ENCODE peak calls at places on chromosomes 12 and 14, in four cellular contexts. One of them, this sample, is unnamed.

GRCh38 chr12:69388371-69388770 is 28.8 kb downstream of the YEATS4 start:
- DNase-seq in K562: peak; percentile 15
- DNase-seq in HepG2: peak; percentile 43
- DNase-seq in GM12878: no peak
- DNase-seq in this sample: no peak

GRCh38 chr12:25781223-25781622 is 177.3 kb upstream of the RASSF8 start:
- DNase-seq in K562: no peak
- DNase-seq in HepG2: no peak
- DNase-seq in GM12878: no peak
- DNase-seq in this sample: no peak

GRCh38 chr12:121278450-121279375 is 17.8 kb downstream of the CAMKK2 start:
- DNase-seq in K562: no peak
- DNase-seq in HepG2: no peak
- DNase-seq in GM12878: no peak
- DNase-seq in this sample: no peak

GRCh38 chr12:42865282-42865681 is 275.7 kb upstream of the PRICKLE1 start:
- DNase-seq in K562: no peak
- DNase-seq in HepG2: no peak
- DNase-seq in GM12878: no peak
- DNase-seq in this sample: no peak

GRCh38 chr14:64218344-64219240 is 75.6 kb downstream of the ESR2 start:
- DNase-seq in K562: no peak
- DNase-seq in HepG2: no peak
- DNase-seq in GM12878: no peak
- DNase-seq in this sample: no peak

GRCh38 chr12:75872762-75873161 is 158.8 kb downstream of the PHLDA1 start:
- DNase-seq in K562: no peak
- DNase-seq in HepG2: peak; percentile 67
- DNase-seq in GM12878: no peak
- DNase-seq in this sample: no peak

GRCh38 chr12:108972226-108972757 is 48.6 kb downstream of the SVOP start:
- DNase-seq in K562: no peak
- DNase-seq in HepG2: no peak
- DNase-seq in GM12878: no peak
- DNase-seq in this sample: no peak

GRCh38 chr12:32659908-32660440 is 19.1 kb upstream of the DNM1L start:
- DNase-seq in K562: no peak
- DNase-seq in HepG2: no peak
- DNase-seq in GM12878: no peak
- DNase-seq in this sample: no peak

GRCh38 chr14:74671789-74672188 is 41.1 kb downstream of the AREL1 start:
- DNase-seq in K562: no peak
- DNase-seq in HepG2: no peak
- DNase-seq in GM12878: no peak
- DNase-seq in this sample: no peak

GRCh38 chr12:114697741-114698565 is 14.0 kb upstream of the TBX3 start:
- DNase-seq in K562: no peak
- DNase-seq in HepG2: no peak
- DNase-seq in GM12878: no peak
- DNase-seq in this sample: no peak

GRCh38 chr12:95130096-95130495 is 56.7 kb upstream of the NR2C1 start:
- DNase-seq in K562: no peak
- DNase-seq in HepG2: no peak
- DNase-seq in GM12878: no peak
- DNase-seq in this sample: no peak

GRCh38 chr14:64200170-64200569 is 94.0 kb downstream of the ESR2 start:
- DNase-seq in K562: no peak
- DNase-seq in HepG2: no peak
- DNase-seq in GM12878: no peak
- DNase-seq in this sample: no peak

GRCh38 chr12:27982380-27982779 is 9.8 kb upstream of the PTHLH start:
- DNase-seq in K562: no peak
- DNase-seq in HepG2: no peak
- DNase-seq in GM12878: no peak
- DNase-seq in this sample: no peak
- TF ChIP-seq TARDBP in K562: no peak
- TF ChIP-seq TARDBP in HepG2: no peak
- TF ChIP-seq TARDBP in GM12878: no peak
- TF ChIP-seq TARDBP in this sample: no peak

GRCh38 chr12:100827901-100828520 is 33.4 kb downstream of the ANO4 start:
- DNase-seq in K562: peak; percentile 21
- DNase-seq in HepG2: peak; percentile 13
- DNase-seq in GM12878: no peak
- DNase-seq in this sample: peak; percentile 38
- TF ChIP-seq SP1 in K562: no peak
- TF ChIP-seq SP1 in HepG2: no peak
- TF ChIP-seq SP1 in GM12878: no peak
- TF ChIP-seq SP1 in this sample: no peak

DNA sequence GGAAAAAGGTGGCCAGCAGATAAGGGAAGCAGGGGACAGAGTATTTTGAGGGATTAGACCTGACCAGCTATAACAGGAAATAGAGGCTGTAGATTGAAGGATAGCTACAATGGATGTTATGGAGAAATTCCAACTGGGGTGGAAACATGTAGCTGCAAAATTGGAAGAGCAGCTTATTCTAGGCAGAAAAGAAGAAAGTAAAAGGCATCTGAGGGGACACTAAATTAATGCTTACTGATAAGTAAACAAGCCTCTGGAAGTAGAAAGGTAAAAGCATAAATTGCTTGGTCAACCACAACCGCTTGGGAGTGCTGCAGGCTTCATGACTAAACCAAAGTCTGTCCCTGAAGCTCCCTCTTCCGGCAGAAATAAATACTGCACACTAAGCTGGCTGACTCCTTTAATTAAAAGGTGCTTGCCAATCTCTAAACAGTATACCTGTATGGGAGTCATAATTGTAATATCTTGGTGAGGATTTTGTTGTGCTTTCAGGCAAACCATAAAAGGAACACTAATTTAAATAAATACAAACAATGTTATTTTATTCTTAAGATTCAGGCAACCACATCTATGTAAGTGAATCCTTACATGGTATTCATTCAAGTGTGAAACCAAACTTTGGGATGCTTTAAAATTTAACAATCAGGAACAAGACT is 7.7 kb downstream of the UBC start:
- DNase-seq in K562: peak; percentile 94
- DNase-seq in HepG2: peak; percentile 93
- DNase-seq in GM12878: peak; percentile 87
- DNase-seq in this sample: peak; percentile 77
- TF ChIP-seq TARDBP in K562: no peak
- TF ChIP-seq TARDBP in HepG2: no peak
- TF ChIP-seq TARDBP in GM12878: no peak
- TF ChIP-seq TARDBP in this sample: no peak

DNA sequence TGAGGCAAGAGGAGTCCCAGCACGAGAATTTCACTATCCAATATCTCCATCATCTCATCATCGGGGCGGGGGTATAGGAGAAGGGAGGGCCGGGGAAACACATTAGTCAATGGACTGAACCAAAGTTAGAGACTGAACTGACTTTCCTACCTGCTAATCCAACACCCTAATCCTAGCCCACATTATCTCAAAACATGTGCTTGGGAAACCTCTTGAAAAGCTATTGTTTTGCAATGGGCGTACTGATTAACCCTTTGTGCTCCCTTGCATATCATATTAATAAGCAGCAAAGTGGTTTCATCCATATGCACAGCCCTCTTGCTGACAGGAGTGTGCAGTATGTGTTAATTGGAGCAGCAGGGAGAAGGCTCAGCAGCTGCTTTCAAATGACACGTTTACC is 125.7 kb upstream of the GRIP1 start:
- DNase-seq in K562: no peak
- DNase-seq in HepG2: no peak
- DNase-seq in GM12878: no peak
- DNase-seq in this sample: peak; percentile 27
- TF ChIP-seq SP1 in K562: no peak
- TF ChIP-seq SP1 in HepG2: no peak
- TF ChIP-seq SP1 in GM12878: no peak
- TF ChIP-seq SP1 in this sample: no peak

GRCh38 chr12:19166387-19166786 is 36.9 kb downstream of the PLEKHA5 start:
- DNase-seq in K562: no peak
- DNase-seq in HepG2: no peak
- DNase-seq in GM12878: no peak
- DNase-seq in this sample: no peak
- TF ChIP-seq TARDBP in K562: no peak
- TF ChIP-seq TARDBP in HepG2: no peak
- TF ChIP-seq TARDBP in GM12878: no peak
- TF ChIP-seq TARDBP in this sample: no peak

This sample was measured in HEK293T.